ENCODE peak calls at places on chromosomes 4 and X, in six cellular contexts. V is GM23338, X is SK-N-SH, W is HepG2, A is H1, B is K562. Q is an unnamed sample.

GRCh38 chr4:118898221-118898620 is 9.6 kb downstream of the SYNPO2 start:
- DNase-seq in A (no peak), W (no peak), V (no peak), B (no peak), X (no peak), Q (no peak)

GRCh38 chrX:122245175-122245574 is 938.9 kb upstream of the GRIA3 start:
- DNase-seq in B (no peak), V (peak; percentile 36), X (no peak), A (no peak), W (no peak), Q (no peak)

GRCh38 chr4:168585168-168586091 is 88.6 kb downstream of the PALLD start:
- DNase-seq in X (peak; percentile 60), A (peak; percentile 53), W (peak; percentile 20), B (peak; percentile 14), V (peak; percentile 94), Q (peak; percentile 63)

GRCh38 chr4:2842667-2843022 is 999 bp upstream of the ADD1 start:
- DNase-seq in A (no peak), X (peak; percentile 19), B (no peak), W (no peak), V (no peak), Q (no peak)

GRCh38 chrX:115582871-115583729 is 22.1 kb downstream of the PLS3 start:
- DNase-seq in X (no peak), W (no peak), V (peak; percentile 49), A (no peak), B (no peak), Q (no peak)

GRCh38 chrX:19625612-19626011 is 110.3 kb upstream of the MAP3K15 start:
- DNase-seq in V (no peak), B (no peak), W (no peak), A (no peak), X (no peak), Q (no peak)

GRCh38 chr4:77002321-77002720 is 52.8 kb downstream of the SEPTIN11 start:
- DNase-seq in B (no peak), W (no peak), X (no peak), V (no peak), A (no peak), Q (no peak)

GRCh38 chrX:41137589-41137988 is 52.3 kb downstream of the USP9X start:
- DNase-seq in W (no peak), A (no peak), V (peak; percentile 20), X (no peak), B (no peak), Q (no peak)

GRCh38 chr4:141013899-141014298 is 119.4 kb downstream of the RNF150 start:
- DNase-seq in B (no peak), A (no peak), W (no peak), X (no peak), V (no peak), Q (no peak)

GRCh38 chr4:108170729-108171540 is 2.2 kb upstream of the LEF1 start:
- DNase-seq in W (no peak), B (no peak), X (no peak), V (peak; percentile 76), A (no peak), Q (no peak)

GRCh38 chr4:38188631-38189101 is 228.5 kb downstream of the PTTG2 start:
- DNase-seq in X (no peak), A (no peak), B (no peak), W (no peak), V (no peak), Q (peak; percentile 86)

GRCh38 chrX:26586570-26586969 is 370.6 kb downstream of the MAGEB5 start:
- DNase-seq in B (no peak), V (no peak), X (no peak), W (no peak), A (no peak), Q (no peak)

DNA sequence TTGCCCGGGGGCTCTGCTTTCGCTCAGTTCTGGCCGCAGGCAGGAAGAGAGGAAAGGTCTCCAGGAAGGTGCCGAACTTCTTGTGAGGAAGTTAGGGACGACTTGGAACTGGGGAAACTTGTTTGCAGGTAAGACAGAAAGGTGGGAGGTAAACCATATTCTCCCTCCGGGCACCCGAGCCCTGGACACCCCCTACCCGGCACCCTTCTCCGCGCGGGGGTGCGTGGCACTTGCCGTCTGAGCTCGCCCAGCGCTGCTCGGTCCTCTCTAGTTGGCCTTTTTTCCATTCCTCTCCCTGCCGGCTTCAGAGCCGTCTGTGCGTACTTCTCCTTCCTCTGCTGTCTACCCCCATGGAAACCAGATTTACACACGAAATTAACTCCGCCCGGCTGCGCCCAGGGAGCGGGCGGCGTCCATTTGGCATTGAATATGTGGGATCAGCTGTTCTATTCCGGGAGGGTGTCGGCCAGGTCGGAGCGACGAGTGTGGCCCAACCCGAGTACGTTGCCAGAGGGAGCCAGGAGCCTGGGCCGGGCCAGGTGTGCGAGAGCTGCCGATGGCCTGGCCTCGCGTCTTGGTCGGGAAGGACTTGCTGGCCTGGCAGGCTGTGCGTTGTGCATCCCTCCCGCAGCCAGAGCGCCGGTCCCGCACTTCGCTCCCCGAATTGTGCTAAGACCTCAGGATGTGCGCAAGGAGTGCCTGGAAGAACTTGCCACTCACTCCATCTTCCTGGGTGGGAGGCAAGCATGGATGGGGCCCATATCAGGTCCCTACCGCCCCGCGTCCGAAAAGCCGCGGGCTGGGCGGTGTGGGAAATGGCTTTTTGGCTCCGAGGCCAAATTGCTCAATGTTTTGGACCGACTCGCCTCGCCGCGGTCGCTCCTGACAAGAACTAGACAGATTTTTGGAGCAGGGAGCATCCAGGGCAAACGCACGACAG is 1.7 kb downstream of the PDGFRA start:
- DNase-seq in W (no peak), A (no peak), X (peak; percentile 41), B (no peak), V (peak; percentile 69), Q (no peak)
- H3K4me2 ChIP-seq in W (no peak overlapping the region), A (peak overlapping the region; percentile 72), X (peak overlapping the region; percentile 92), B (no peak overlapping the region), V (peak overlapping the region; percentile 100), Q (no peak overlapping the region)

DNA sequence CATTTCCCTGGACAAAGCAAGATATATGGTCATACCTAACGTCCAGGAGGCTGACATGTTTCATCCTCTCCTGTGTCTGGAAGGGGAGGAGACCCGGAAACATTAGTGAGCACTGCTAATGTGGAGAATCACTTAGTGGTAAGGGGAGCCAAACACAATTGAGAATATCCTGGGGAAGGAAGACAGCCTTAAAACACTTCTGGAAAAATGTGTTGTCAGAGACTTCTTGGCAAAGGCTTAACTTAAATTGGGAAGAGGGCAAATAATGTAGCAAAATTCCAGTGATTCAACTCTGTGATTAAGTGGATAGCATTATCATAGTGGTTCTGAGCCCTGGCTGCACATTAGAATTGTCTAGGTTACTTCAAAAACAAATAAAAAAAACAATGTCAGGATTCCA is 39.5 kb downstream of the SPARCL1 start:
- DNase-seq in A (no peak), W (no peak), V (no peak), X (no peak), B (no peak), Q (no peak)
- H3K4me1 ChIP-seq in A (no peaks in the 10 kb centered on the region), W (peaks cover 27% of the 10 kb centered on the region), V (peaks cover 16% of the 10 kb centered on the region), X (no peaks in the 10 kb centered on the region), B (no peaks in the 10 kb centered on the region), Q (no peaks in the 10 kb centered on the region)

GRCh38 chr4:86271057-86271456 is 88.8 kb downstream of the MAPK10 start:
- DNase-seq in X (no peak), W (no peak), V (no peak), A (no peak), B (no peak), Q (no peak)
- TF ChIP-seq POLR2AphosphoS5 in X (no peak), W (no peak), V (no peak), A (no peak), B (no peak), Q (no peak)

GRCh38 chrX:153486163-153486562 is 8.6 kb upstream of the BGN start:
- DNase-seq in V (no peak), B (no peak), A (no peak), X (no peak), W (no peak), Q (no peak)

GRCh38 chrX:153478746-153479145 is 8.4 kb upstream of the HAUS7 start:
- DNase-seq in W (no peak), V (no peak), X (no peak), A (no peak), B (no peak), Q (no peak)

GRCh38 chrX:153485396-153486080 is 9.2 kb upstream of the BGN start:
- DNase-seq in A (no peak), B (no peak), V (no peak), W (no peak), X (no peak), Q (no peak)

GRCh38 chrX:153481043-153481442 is 10.7 kb upstream of the HAUS7 start:
- DNase-seq in B (no peak), W (no peak), V (no peak), X (no peak), A (no peak), Q (no peak)

DNA sequence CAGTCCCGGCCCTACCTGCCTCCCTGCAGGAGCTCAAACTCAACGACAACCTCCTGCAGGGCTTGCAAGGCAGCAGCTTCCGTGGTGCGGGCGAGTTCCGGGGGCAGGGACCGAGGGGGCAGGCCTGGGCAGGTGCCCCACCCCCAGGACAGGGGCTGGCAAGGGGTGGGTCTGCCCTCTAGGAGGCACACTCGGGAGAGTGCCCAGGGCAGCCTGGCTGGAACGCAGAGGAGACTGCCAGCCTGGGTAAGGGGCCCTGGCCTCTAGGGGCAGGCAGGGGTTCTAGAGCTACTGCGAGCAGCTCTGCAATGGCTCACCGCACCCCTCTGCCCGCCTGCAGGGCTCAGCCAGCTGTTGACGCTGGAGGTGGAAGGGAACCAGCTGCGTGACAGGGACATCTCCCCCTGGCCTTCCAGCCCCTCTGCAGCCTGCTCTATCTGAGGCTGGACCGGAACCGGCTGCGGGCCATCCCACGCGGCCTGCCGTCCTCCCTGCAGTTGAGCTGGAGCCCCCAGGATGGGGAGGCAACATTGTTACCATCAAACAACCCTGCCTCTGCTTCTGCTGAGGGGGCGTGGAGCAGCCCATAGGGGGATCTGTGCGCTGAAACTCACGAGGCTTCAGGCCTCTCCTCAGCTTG is 12.1 kb upstream of the HAUS7 start:
- DNase-seq in A (no peak), X (no peak), B (no peak), V (no peak), W (no peak), Q (no peak)
- H3K4me2 ChIP-seq in A (no peak overlapping the region), X (no peak overlapping the region), B (no peak overlapping the region), V (no peak overlapping the region), W (no peak overlapping the region), Q (no peak overlapping the region)

DNA sequence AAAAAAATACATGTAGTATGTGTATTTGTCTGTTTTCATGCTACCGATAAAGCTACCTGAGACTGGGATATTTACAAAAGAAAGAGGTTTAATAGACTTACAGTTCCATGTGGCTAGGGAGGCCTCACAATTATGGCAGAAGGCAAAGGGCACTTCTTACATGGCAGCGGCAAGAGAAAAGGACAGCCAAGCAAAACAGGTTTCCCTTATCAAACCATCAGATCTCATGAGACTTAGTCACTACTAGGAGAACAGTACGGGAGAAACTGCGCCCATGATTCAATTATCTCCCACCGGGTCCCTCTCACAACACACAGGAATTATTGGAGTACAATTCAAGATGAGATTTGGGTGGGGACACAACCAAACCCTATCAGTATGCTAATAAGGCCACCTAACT is 137.0 kb upstream of the ELOVL6 start:
- DNase-seq in B (no peak), X (no peak), W (no peak), A (no peak), V (no peak), Q (no peak)
- H3K4me1 ChIP-seq in B (no peaks in the 10 kb centered on the region), X (no peaks in the 10 kb centered on the region), W (no peaks in the 10 kb centered on the region), A (no peaks in the 10 kb centered on the region), V (no peaks in the 10 kb centered on the region), Q (no peaks in the 10 kb centered on the region)

DNA sequence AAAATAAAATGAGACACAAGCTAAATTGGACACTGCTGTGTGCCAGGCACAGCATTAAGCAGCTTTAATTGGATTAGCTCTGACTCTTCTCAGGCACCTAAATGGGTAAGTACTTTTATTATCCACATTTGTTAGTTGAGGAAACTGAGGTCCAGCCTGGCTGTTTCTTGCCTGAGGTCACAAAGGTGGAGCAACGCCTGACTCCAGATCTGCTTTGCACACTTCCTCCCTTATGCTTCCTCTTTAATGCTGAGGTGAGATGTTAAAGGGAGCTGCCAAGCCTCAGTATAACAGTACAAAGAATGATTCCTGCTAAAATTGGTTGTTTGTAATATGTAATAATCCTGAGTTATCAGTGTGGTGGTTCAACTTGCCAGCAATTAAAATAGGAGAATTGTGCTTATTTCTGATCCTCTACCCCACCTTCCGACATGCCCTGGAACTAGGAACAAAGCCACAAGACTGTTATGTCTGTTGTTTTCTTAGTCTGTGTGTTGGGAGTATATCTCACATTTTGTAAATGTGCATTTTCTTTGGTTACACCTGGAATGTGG is 74.4 kb downstream of the AFF1 start:
- DNase-seq in V (no peak), B (no peak), X (no peak), A (no peak), W (no peak), Q (no peak)
- TF ChIP-seq POLR2AphosphoS5 in V (no peak), B (no peak), X (no peak), A (no peak), W (no peak), Q (no peak)